ENCODE peak calls at places on chromosomes 16 and 17, in four cellular contexts. One of them, this sample, is unnamed.

GRCh38 chr16:69888005-69888560 is 63.1 kb upstream of the CLEC18A start:
- DNase-seq in A549: no peak
- DNase-seq in H1: no peak
- DNase-seq in HepG2: no peak
- DNase-seq in this sample: no peak

GRCh38 chr16:72620853-72621252 is 427.1 kb downstream of the ZFHX3 start:
- DNase-seq in H1: no peak
- DNase-seq in HepG2: no peak
- DNase-seq in A549: no peak
- DNase-seq in this sample: no peak

GRCh38 chr17:45398800-45399199 is 33.9 kb downstream of the ARHGAP27 start:
- DNase-seq in H1: no peak
- DNase-seq in HepG2: no peak
- DNase-seq in A549: no peak
- DNase-seq in this sample: no peak

GRCh38 chr17:33511670-33512069 is 218.6 kb upstream of the ASIC2 start:
- DNase-seq in H1: no peak
- DNase-seq in HepG2: no peak
- DNase-seq in A549: no peak
- DNase-seq in this sample: no peak

GRCh38 chr16:88634141-88634993 is 4.0 kb upstream of the IL17C start:
- DNase-seq in A549: no peak
- DNase-seq in HepG2: no peak
- DNase-seq in H1: peak; percentile 96
- DNase-seq in this sample: peak; percentile 91

GRCh38 chr17:57995076-57995956 is 7.3 kb upstream of the VEZF1 start:
- DNase-seq in HepG2: peak; percentile 87
- DNase-seq in H1: no peak
- DNase-seq in A549: peak; percentile 95
- DNase-seq in this sample: peak; percentile 75

GRCh38 chr16:57736419-57737281 is 1.1 kb downstream of the KATNB1 start:
- DNase-seq in A549: peak; percentile 79
- DNase-seq in HepG2: peak; percentile 86
- DNase-seq in H1: no peak
- DNase-seq in this sample: peak; percentile 54

GRCh38 chr16:9332574-9333148 is 241.2 kb downstream of the HAPSTR1 start:
- DNase-seq in H1: no peak
- DNase-seq in HepG2: no peak
- DNase-seq in A549: no peak
- DNase-seq in this sample: no peak

GRCh38 chr17:79280822-79281572 is 206.4 kb downstream of the ENGASE start:
- DNase-seq in H1: no peak
- DNase-seq in A549: no peak
- DNase-seq in HepG2: no peak
- DNase-seq in this sample: no peak

GRCh38 chr17:81325057-81325973 is 30.2 kb upstream of the SLC38A10 start:
- DNase-seq in H1: no peak
- DNase-seq in HepG2: no peak
- DNase-seq in A549: no peak
- DNase-seq in this sample: no peak

GRCh38 chr17:64984181-64984580 is 64.9 kb upstream of the LRRC37A3 start:
- DNase-seq in H1: no peak
- DNase-seq in HepG2: no peak
- DNase-seq in A549: no peak
- DNase-seq in this sample: no peak
- H3K4me1 ChIP-seq in H1: no peaks in the 10 kb centered on the region
- H3K4me1 ChIP-seq in HepG2: peaks cover 34% of the 10 kb centered on the region
- H3K4me1 ChIP-seq in A549: peaks cover 42% of the 10 kb centered on the region
- H3K4me1 ChIP-seq in this sample: peaks cover 14% of the 10 kb centered on the region

GRCh38 chr17:44007346-44008204 is 3.2 kb downstream of the NAGS start:
- DNase-seq in A549: no peak
- DNase-seq in HepG2: no peak
- DNase-seq in H1: peak; percentile 49
- DNase-seq in this sample: no peak
- TF ChIP-seq JUN in A549: no peak
- TF ChIP-seq JUN in HepG2: no peak
- TF ChIP-seq JUN in H1: no peak
- TF ChIP-seq JUN in this sample: no peak

GRCh38 chr17:17665255-17665654 is 16.0 kb upstream of the RAI1 start:
- DNase-seq in A549: no peak
- DNase-seq in H1: no peak
- DNase-seq in HepG2: no peak
- DNase-seq in this sample: no peak
- H3K4me1 ChIP-seq in A549: peaks cover 20% of the 10 kb centered on the region
- H3K4me1 ChIP-seq in H1: peaks cover 8% of the 10 kb centered on the region
- H3K4me1 ChIP-seq in HepG2: peaks cover 89% of the 10 kb centered on the region
- H3K4me1 ChIP-seq in this sample: peaks cover 9% of the 10 kb centered on the region

GRCh38 chr17:50036455-50037320 is 19.2 kb upstream of the ITGA3 start:
- DNase-seq in A549: no peak
- DNase-seq in H1: no peak
- DNase-seq in HepG2: no peak
- DNase-seq in this sample: no peak

GRCh38 chr17:50035421-50035879 is 20.5 kb upstream of the ITGA3 start:
- DNase-seq in HepG2: peak; percentile 45
- DNase-seq in H1: no peak
- DNase-seq in A549: no peak
- DNase-seq in this sample: peak; percentile 3

GRCh38 chr17:50035930-50036329 is 20.0 kb upstream of the ITGA3 start:
- DNase-seq in HepG2: no peak
- DNase-seq in H1: no peak
- DNase-seq in A549: no peak
- DNase-seq in this sample: no peak

GRCh38 chr17:50039058-50039457 is 16.9 kb upstream of the ITGA3 start:
- DNase-seq in H1: no peak
- DNase-seq in HepG2: no peak
- DNase-seq in A549: no peak
- DNase-seq in this sample: no peak

GRCh38 chr17:50037321-50038107 is 18.4 kb upstream of the ITGA3 start:
- DNase-seq in HepG2: no peak
- DNase-seq in H1: no peak
- DNase-seq in A549: no peak
- DNase-seq in this sample: no peak
- TF ChIP-seq JUN in HepG2: no peak
- TF ChIP-seq JUN in H1: no peak
- TF ChIP-seq JUN in A549: peak; percentile 43
- TF ChIP-seq JUN in this sample: no peak

DNA sequence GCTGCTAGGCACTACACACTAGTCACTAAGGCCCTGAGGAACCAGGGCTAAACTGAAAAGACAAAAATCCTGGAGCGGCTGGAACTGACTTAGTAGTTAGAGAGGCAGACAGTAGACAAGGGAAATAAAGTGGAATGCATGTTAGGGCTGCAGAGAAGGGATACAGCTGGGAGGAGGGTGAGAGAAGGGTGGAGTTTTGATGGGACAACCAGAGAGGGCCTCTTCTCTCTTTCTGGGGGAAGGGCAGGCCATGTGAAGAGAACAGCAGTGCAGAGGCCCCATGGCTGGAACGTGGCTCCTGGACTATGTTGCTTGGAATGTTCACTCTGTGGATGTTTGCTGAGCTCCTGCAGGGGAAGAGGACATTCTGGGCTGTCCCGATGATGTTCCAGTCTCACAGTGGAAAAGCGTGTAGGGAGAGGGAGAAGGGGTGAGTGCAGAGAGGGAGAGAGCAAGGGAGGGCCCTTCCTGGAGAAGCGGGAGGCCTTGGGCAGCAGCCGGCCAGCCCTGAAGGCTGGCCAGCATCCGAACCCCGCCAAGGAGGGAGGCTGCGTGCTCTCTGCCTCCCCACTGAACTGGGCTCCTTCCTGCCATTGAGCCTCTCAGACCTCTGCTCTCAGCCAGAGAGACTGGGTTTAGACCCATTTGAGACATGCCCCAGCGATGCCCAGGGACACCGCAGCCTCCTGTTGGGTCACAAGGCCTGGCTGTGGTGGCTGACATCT is 33.1 kb upstream of the GSE1 start:
- DNase-seq in H1: no peak
- DNase-seq in HepG2: no peak
- DNase-seq in A549: no peak
- DNase-seq in this sample: no peak
- H3K4me1 ChIP-seq in H1: peaks cover 70% of the 10 kb centered on the region
- H3K4me1 ChIP-seq in HepG2: peaks cover 18% of the 10 kb centered on the region
- H3K4me1 ChIP-seq in A549: no peaks in the 10 kb centered on the region
- H3K4me1 ChIP-seq in this sample: peaks cover 81% of the 10 kb centered on the region

GRCh38 chr17:78140169-78141051 is 5.8 kb upstream of the C17orf99 start:
- DNase-seq in A549: peak; percentile 90
- DNase-seq in HepG2: peak; percentile 96
- DNase-seq in H1: peak; percentile 100
- DNase-seq in this sample: peak; percentile 99
- TF ChIP-seq JUN in A549: no peak
- TF ChIP-seq JUN in HepG2: no peak
- TF ChIP-seq JUN in H1: no peak
- TF ChIP-seq JUN in this sample: no peak

GRCh38 chr17:19306160-19307111 is 56.1 kb downstream of the B9D1 start:
- DNase-seq in H1: no peak
- DNase-seq in A549: no peak
- DNase-seq in HepG2: peak; percentile 67
- DNase-seq in this sample: no peak
- H3K4me1 ChIP-seq in H1: no peaks in the 10 kb centered on the region
- H3K4me1 ChIP-seq in A549: no peaks in the 10 kb centered on the region
- H3K4me1 ChIP-seq in HepG2: peaks cover 36% of the 10 kb centered on the region
- H3K4me1 ChIP-seq in this sample: peaks cover 34% of the 10 kb centered on the region

GRCh38 chr16:64181526-64181925 is 940.3 kb downstream of the CDH11 start:
- DNase-seq in HepG2: no peak
- DNase-seq in H1: no peak
- DNase-seq in A549: no peak
- DNase-seq in this sample: no peak
- TF ChIP-seq JUN in HepG2: no peak
- TF ChIP-seq JUN in H1: no peak
- TF ChIP-seq JUN in A549: no peak
- TF ChIP-seq JUN in this sample: no peak

DNA sequence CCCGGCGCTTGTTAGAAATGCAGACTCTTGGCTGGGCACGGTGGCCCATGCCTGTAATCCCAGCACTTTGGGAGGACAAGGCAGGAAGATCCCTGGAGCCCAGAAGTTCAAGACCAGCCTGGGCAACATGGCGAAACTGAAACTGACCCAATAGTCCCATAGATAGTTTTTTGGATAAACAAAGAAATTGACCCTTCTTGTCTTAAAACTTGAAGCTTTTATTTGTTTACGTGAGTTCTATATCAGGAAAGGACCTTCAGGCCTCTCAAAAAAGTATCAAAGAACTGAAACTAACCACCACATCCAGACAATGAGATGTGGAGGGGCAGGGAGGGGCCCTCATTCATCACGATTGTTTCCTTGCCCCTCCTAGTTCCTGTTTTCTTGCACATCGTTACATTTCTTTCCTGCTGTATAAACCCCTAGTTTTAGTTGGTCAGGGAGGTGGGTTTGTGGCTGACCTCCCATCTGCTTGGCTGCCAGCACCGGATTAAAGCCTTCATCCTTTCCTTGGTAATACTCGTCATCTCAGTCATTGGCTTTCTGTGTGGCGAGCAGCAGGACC is 29.9 kb upstream of the PRM1 start:
- DNase-seq in HepG2: no peak
- DNase-seq in A549: no peak
- DNase-seq in H1: no peak
- DNase-seq in this sample: no peak
- H3K4me1 ChIP-seq in HepG2: peaks cover 91% of the 10 kb centered on the region
- H3K4me1 ChIP-seq in A549: peaks cover 22% of the 10 kb centered on the region
- H3K4me1 ChIP-seq in H1: peaks cover 18% of the 10 kb centered on the region
- H3K4me1 ChIP-seq in this sample: peaks cover 11% of the 10 kb centered on the region

GRCh38 chr16:1459967-1460366 is 14.9 kb downstream of the CLCN7 start:
- DNase-seq in HepG2: no peak
- DNase-seq in H1: peak; percentile 19
- DNase-seq in A549: no peak
- DNase-seq in this sample: no peak

GRCh38 chr16:1456951-1457350 is 12.6 kb upstream of the CCDC154 start:
- DNase-seq in A549: no peak
- DNase-seq in HepG2: no peak
- DNase-seq in H1: peak; percentile 31
- DNase-seq in this sample: no peak

GRCh38 chr16:1457489-1458245 is 13.3 kb upstream of the CCDC154 start:
- DNase-seq in H1: peak; percentile 30
- DNase-seq in HepG2: no peak
- DNase-seq in A549: no peak
- DNase-seq in this sample: no peak

GRCh38 chr16:1458977-1459341 is 14.6 kb upstream of the CCDC154 start:
- DNase-seq in A549: no peak
- DNase-seq in HepG2: no peak
- DNase-seq in H1: peak; percentile 17
- DNase-seq in this sample: no peak

GRCh38 chr16:1458336-1458976 is 14.1 kb upstream of the CCDC154 start:
- DNase-seq in HepG2: no peak
- DNase-seq in H1: peak; percentile 39
- DNase-seq in A549: no peak
- DNase-seq in this sample: no peak
- TF ChIP-seq JUN in HepG2: no peak
- TF ChIP-seq JUN in H1: no peak
- TF ChIP-seq JUN in A549: no peak
- TF ChIP-seq JUN in this sample: no peak